ENCODE peak calls at places on chromosomes 13 and 19, in six cellular contexts. Y, G, K, T, O and F are unnamed samples.

GRCh38 chr19:8654591-8655339 is 24.3 kb downstream of the NFILZ start:
- DNase-seq in Y (peak; percentile 89), G (peak; percentile 64), K (peak; percentile 58), T (peak; percentile 54), O (no peak), F (no peak)

GRCh38 chr19:10744222-10744847 is 26.5 kb downstream of the DNM2 start:
- DNase-seq in Y (no peak), G (no peak), K (no peak), T (no peak), O (no peak), F (no peak)

GRCh38 chr13:80224468-80224867 is 116.5 kb downstream of the SPRY2 start:
- DNase-seq in Y (peak; percentile 6), G (no peak), K (no peak), T (no peak), O (no peak), F (no peak)

GRCh38 chr19:2714531-2715269 is 6.5 kb downstream of the DIRAS1 start:
- DNase-seq in Y (no peak), G (no peak), K (no peak), T (no peak), O (no peak), F (no peak)

GRCh38 chr13:98599502-98600328 is 22.8 kb upstream of the STK24 start:
- DNase-seq in Y (peak; percentile 64), G (no peak), K (no peak), T (no peak), O (no peak), F (no peak)

GRCh38 chr13:96994849-96995243 is 570 bp upstream of the OXGR1 start:
- DNase-seq in Y (no peak), G (no peak), K (no peak), T (no peak), O (no peak), F (no peak)

GRCh38 chr19:49968279-49968922 is 7.4 kb upstream of the SIGLEC11 start:
- DNase-seq in Y (no peak), G (no peak), K (no peak), T (no peak), O (no peak), F (no peak)

GRCh38 chr19:801030-801860 is 4.0 kb downstream of the PTBP1 start:
- DNase-seq in Y (peak; percentile 71), G (no peak), K (no peak), T (peak; percentile 79), O (no peak), F (no peak)

GRCh38 chr19:29596080-29596479 is 10.0 kb upstream of the POP4 start:
- DNase-seq in Y (no peak), G (no peak), K (no peak), T (no peak), O (no peak), F (no peak)

GRCh38 chr19:4130635-4131438 is 6.9 kb upstream of the MAP2K2 start:
- DNase-seq in Y (peak; percentile 50), G (no peak), K (no peak), T (no peak), O (no peak), F (no peak)

GRCh38 chr19:46634656-46635218 is 1.3 kb downstream of the GNG8 start:
- DNase-seq in Y (no peak), G (no peak), K (no peak), T (no peak), O (no peak), F (no peak)

GRCh38 chr13:112443191-112444000 is 67.2 kb downstream of the SPACA7 start:
- DNase-seq in Y (peak; percentile 57), G (no peak), K (no peak), T (peak; percentile 22), O (no peak), F (no peak)

GRCh38 chr13:43221611-43222010 is 198.2 kb downstream of the DNAJC15 start:
- DNase-seq in Y (no peak), G (no peak), K (no peak), T (no peak), O (no peak), F (no peak)

GRCh38 chr13:42084722-42085121 is 36.3 kb downstream of the DGKH start:
- DNase-seq in Y (no peak), G (no peak), K (no peak), T (no peak), O (no peak), F (no peak)

GRCh38 chr13:76828316-76828741 is 57.9 kb downstream of the KCTD12 start:
- DNase-seq in Y (peak; percentile 30), G (no peak), K (no peak), T (no peak), O (no peak), F (no peak)

GRCh38 chr13:60165391-60166099 is 1.8 kb upstream of the DIAPH3 start:
- DNase-seq in Y (no peak), G (no peak), K (no peak), T (no peak), O (no peak), F (no peak)

GRCh38 chr13:55553736-55554135 is 1587.0 kb upstream of the PRR20A start:
- DNase-seq in Y (no peak), G (no peak), K (no peak), T (no peak), O (no peak), F (no peak)

GRCh38 chr13:40755082-40755755 is 15.8 kb downstream of the MRPS31 start:
- DNase-seq in Y (no peak), G (no peak), K (no peak), T (no peak), O (no peak), F (no peak)